ENCODE peak calls at places on chromosomes 13 and 19, in seven cellular contexts. U is HCT116, M is SK-N-SH, S is H1, Z is Panc1, J is K562, L is GM12878. T is an unnamed sample.
A peak's percentile ranks its signal among the peaks of the same experiment; 100 is the strongest.

GRCh38 chr13:48235100-48235813 is 2.3 kb downstream of the ITM2B start:
- DNase-seq in U (no peak), M (peak; percentile 56), S (no peak), Z (no peak), J (no peak), L (peak; percentile 45), T (no peak)

GRCh38 chr13:79990048-79990447 is 350.9 kb downstream of the SPRY2 start:
- DNase-seq in U (no peak), Z (no peak), J (no peak), M (no peak), S (no peak), L (no peak), T (no peak)

GRCh38 chr13:33316890-33317289 is 31.3 kb upstream of the STARD13 start:
- DNase-seq in S (no peak), M (no peak), U (no peak), J (no peak), L (no peak), Z (no peak), T (no peak)

GRCh38 chr19:50723069-50723468 is at the start of gene CLEC11A:
- DNase-seq in U (no peak), J (no peak), L (no peak), S (no peak), M (no peak), Z (no peak), T (no peak)

GRCh38 chr19:10338940-10339339 is 484 bp downstream of the ICAM3 start:
- DNase-seq in M (no peak), L (no peak), S (no peak), J (no peak), U (no peak), Z (no peak), T (no peak)

GRCh38 chr13:46202188-46202795 is 9.4 kb upstream of the LRRC63 start:
- DNase-seq in U (no peak), J (no peak), M (no peak), Z (no peak), L (no peak), S (no peak), T (no peak)

GRCh38 chr19:39765091-39766076 is 13.3 kb upstream of the LEUTX start:
- DNase-seq in J (peak; percentile 61), L (no peak), Z (peak; percentile 89), S (peak; percentile 13), M (peak; percentile 29), U (peak; percentile 36), T (peak; percentile 48)

GRCh38 chr13:82800391-82800790 is 1081.9 kb downstream of the SLITRK1 start:
- DNase-seq in J (no peak), U (no peak), L (no peak), Z (no peak), M (no peak), S (no peak), T (no peak)

GRCh38 chr19:51123381-51124186 is 1.1 kb upstream of the SIGLEC9 start:
- DNase-seq in S (no peak), M (no peak), L (no peak), U (no peak), J (no peak), Z (no peak), T (no peak)

GRCh38 chr19:36528921-36529518 is 949 bp upstream of the ZNF260 start:
- DNase-seq in J (peak; percentile 18), U (no peak), Z (no peak), M (peak; percentile 25), S (no peak), L (peak; percentile 19), T (peak; percentile 8)

GRCh38 chr19:55384576-55385235 is 614 bp upstream of the TMEM238 start:
- DNase-seq in J (no peak), L (no peak), M (peak; percentile 30), Z (no peak), U (no peak), S (no peak), T (no peak)

DNA sequence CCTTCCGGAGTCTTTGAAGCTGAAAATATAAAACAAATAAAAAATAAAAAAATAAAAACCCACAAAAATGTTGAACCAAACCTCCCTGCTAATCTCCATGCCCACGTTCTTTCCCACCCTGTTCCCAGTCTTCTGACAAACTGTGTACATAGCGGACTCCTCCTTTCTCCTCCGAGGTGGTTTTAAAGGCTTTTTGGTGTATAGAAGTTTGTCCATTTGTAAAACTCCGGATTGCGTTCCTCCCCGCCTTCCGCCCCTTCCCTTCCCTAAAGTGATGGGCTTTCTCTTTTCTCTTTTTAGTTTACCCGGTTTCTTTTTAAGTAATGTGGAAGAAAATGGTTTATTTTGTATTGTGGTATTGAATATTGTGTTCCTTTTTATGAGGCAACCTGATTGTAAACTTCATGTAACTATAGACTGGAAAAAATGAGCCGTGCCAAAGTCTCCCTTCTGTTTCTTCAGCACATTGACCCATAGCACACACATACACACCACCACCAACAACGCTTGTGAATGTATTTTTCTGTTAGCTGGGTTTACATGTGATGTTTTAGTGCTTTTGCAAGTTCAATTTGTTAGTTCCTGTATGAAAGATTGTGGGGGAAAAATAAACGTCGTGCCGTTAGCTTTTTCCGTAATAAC is 4.4 kb downstream of the ZIC2 start:
- DNase-seq in S (no peak), J (no peak), Z (no peak), L (no peak), M (peak; percentile 26), U (no peak), T (no peak)
- TF ChIP-seq SIN3A in S (no peak), J (no peak), Z (no peak), L (no peak), M (no peak), U (no peak), T (no peak)

GRCh38 chr19:15109768-15110417 is 2.7 kb downstream of the SYDE1 start:
- DNase-seq in M (peak; percentile 35), J (no peak), S (no peak), L (no peak), Z (no peak), U (no peak), T (no peak)

GRCh38 chr19:15108845-15109767 is 1.9 kb downstream of the SYDE1 start:
- DNase-seq in Z (no peak), U (no peak), S (no peak), L (no peak), M (peak; percentile 35), J (no peak), T (no peak)

GRCh38 chr19:15108145-15108844 is 1.1 kb downstream of the SYDE1 start:
- DNase-seq in S (no peak), M (peak; percentile 47), J (no peak), L (no peak), Z (no peak), U (no peak), T (no peak)

GRCh38 chr19:15105044-15105443 is 2.2 kb upstream of the SYDE1 start:
- DNase-seq in U (no peak), J (no peak), M (no peak), S (no peak), L (no peak), Z (no peak), T (no peak)

GRCh38 chr19:15107056-15108010 is at the start of gene SYDE1:
- DNase-seq in L (no peak), U (no peak), Z (no peak), J (no peak), M (peak; percentile 88), S (no peak), T (peak; percentile 50)
- TF ChIP-seq SIN3A in L (no peak), U (no peak), Z (no peak), J (no peak), M (no peak), S (peak; percentile 34), T (peak; percentile 26)

DNA sequence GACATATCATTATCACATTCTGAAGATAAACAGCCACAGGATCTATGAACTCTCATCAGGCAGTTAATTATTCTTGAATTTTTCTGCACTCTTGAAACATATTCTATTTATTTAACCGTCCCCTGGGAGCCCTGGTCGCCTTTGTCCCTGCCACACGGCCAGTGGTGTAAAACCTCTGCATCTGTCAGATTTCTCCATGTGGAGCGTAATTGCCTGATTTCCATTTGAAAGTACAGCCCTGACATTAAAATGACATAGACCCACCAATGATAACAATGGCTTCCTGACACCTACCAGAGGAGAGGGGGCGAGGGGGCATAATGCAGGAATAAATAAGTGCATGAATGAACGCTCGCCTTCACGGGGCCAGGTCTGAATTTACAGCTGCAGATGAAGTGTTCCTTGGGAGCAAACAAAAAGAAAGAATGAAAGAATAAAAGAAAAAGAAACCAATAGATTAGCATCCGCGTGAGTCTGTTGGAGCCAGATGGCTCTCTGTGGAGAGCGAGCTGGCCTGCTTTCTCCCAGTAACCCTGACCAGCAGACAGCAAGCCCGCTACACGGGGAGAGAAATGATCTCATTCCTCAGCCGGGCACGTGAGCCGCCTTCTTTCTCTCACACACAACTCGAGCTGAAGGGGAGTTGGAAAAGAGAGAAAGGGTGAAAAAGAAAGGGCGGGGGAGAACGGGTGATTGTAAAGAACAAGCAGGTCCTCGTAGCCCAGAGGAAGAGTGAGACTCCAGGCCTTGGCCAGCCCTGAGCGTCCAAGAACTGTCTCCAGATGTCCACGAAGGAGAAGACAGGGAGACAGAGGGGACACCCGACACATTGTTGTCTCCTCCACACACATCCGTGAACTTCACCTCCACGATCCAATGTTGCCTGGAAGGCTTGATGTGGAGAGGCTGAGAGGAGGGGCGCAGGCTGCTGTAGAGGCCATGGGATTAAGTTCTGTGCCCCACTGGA is 81.2 kb downstream of the RNASEH2B start:
- DNase-seq in U (no peak), J (no peak), Z (no peak), L (no peak), M (peak; percentile 34), S (no peak), T (no peak)
- TF ChIP-seq SIN3A in U (no peak), J (no peak), Z (no peak), L (no peak), M (no peak), S (no peak), T (no peak)

GRCh38 chr19:53389591-53390377 is 5.2 kb upstream of the ZNF765 start:
- DNase-seq in L (no peak), M (peak; percentile 11), S (peak; percentile 87), J (peak; percentile 50), Z (no peak), U (no peak), T (no peak)

GRCh38 chr19:53388904-53389303 is 6.0 kb upstream of the ZNF765 start:
- DNase-seq in Z (peak; percentile 17), U (no peak), M (no peak), J (no peak), L (no peak), S (no peak), T (no peak)

GRCh38 chr19:53394974-53395839 is at the start of gene ZNF765:
- DNase-seq in Z (peak; percentile 69), U (peak; percentile 68), S (peak; percentile 47), J (peak; percentile 96), L (peak; percentile 55), M (peak; percentile 96), T (peak; percentile 79)

GRCh38 chr19:53394522-53394973 is 401 bp upstream of the ZNF765 start:
- DNase-seq in J (no peak), Z (peak; percentile 30), U (no peak), M (peak; percentile 70), L (peak; percentile 1), S (no peak), T (peak; percentile 48)
- TF ChIP-seq SIN3A in J (no peak), Z (no peak), U (no peak), M (no peak), L (no peak), S (no peak), T (no peak)

GRCh38 chr13:112583592-112584277 is 4.2 kb downstream of the TUBGCP3 start:
- DNase-seq in L (no peak), J (no peak), Z (no peak), S (no peak), U (no peak), M (no peak), T (no peak)
- TF ChIP-seq SIN3A in L (no peak), J (no peak), Z (no peak), S (no peak), U (no peak), M (no peak), T (no peak)

T was measured in HepG2.